ENCODE peak calls at places on chromosome 14, in six cellular contexts. D is non-pigmented ciliary epithelial cell; L is T-helper 1 cell; B is AG09319; Y is astrocyte of the cerebellum; H is stimulated activated CD8-positive, alpha-beta memory T cell treated with anti-CD3 and anti-CD28 coated beads, Interleukin-4, amount 100 ng/mL, for 24 hours. X is an unnamed sample.

GRCh38 chr14:55446127-55446736 is 5.8 kb upstream of the TBPL2 start:
- DNase-seq in Y (peak), H (peak), B (peak), L (no peak), D (no peak), X (peak)

GRCh38 chr14:92973265-92973797 is 50.4 kb downstream of the CHGA start:
- DNase-seq in Y (no peak), D (no peak), L (no peak), H (peak), B (peak), X (peak)

GRCh38 chr14:50520947-50521815 is 11.2 kb downstream of the MAP4K5 start:
- DNase-seq in B (peak), Y (peak), H (peak), D (peak), L (no peak), X (no peak)

GRCh38 chr14:100288382-100289185 is 17.7 kb downstream of the SLC25A29 start:
- DNase-seq in B (no peak), D (no peak), L (no peak), Y (no peak), H (no peak), X (peak)

GRCh38 chr14:73285979-73286378 is 48.7 kb downstream of the PAPLN start:
- DNase-seq in Y (no peak), D (no peak), L (no peak), H (no peak), B (no peak), X (no peak)

GRCh38 chr14:91753501-91754128 is 21.7 kb upstream of the CATSPERB start:
- DNase-seq in D (no peak), L (no peak), H (no peak), Y (no peak), B (no peak), X (no peak)

GRCh38 chr14:105993814-105994213 is 467.4 kb downstream of the TMEM121 start:
- DNase-seq in Y (no peak), D (no peak), H (no peak), L (no peak), B (no peak), X (no peak)

GRCh38 chr14:92040431-92041040 is 677 bp upstream of the TRIP11 start:
- DNase-seq in D (no peak), H (no peak), L (no peak), Y (no peak), B (no peak), X (no peak)

GRCh38 chr14:64688801-64689200 is 15.4 kb upstream of the PLEKHG3 start:
- DNase-seq in B (no peak), H (no peak), Y (no peak), D (no peak), L (no peak), X (no peak)

GRCh38 chr14:61537567-61538463 is 157.5 kb upstream of the HIF1A start:
- DNase-seq in D (no peak), L (no peak), Y (peak), B (no peak), H (no peak), X (no peak)

GRCh38 chr14:70886421-70887206 is 20.6 kb upstream of the PCNX1 start:
- DNase-seq in B (no peak), Y (no peak), L (no peak), D (no peak), H (peak), X (no peak)

GRCh38 chr14:67556671-67557070 is 23.6 kb downstream of the PLEKHH1 start:
- DNase-seq in Y (no peak), B (no peak), D (no peak), L (no peak), H (no peak), X (no peak)

GRCh38 chr14:60175255-60175902 is 10.2 kb upstream of the DHRS7 start:
- DNase-seq in L (no peak), H (no peak), Y (no peak), B (no peak), D (no peak), X (no peak)

GRCh38 chr14:24432259-24433131 is 2.7 kb downstream of the KHNYN start:
- DNase-seq in B (no peak), H (no peak), L (no peak), D (no peak), Y (no peak), X (no peak)

GRCh38 chr14:63897706-63898105 is 44.9 kb downstream of the SYNE2 start:
- DNase-seq in H (no peak), L (no peak), Y (peak), B (no peak), D (peak), X (no peak)

GRCh38 chr14:32329146-32329545 is at the start of gene AKAP6:
- DNase-seq in H (no peak), B (no peak), D (no peak), L (no peak), Y (no peak), X (no peak)

GRCh38 chr14:75989134-75989533 is 3.6 kb downstream of the IFT43 start:
- DNase-seq in Y (no peak), D (no peak), L (no peak), B (peak), H (no peak), X (no peak)

GRCh38 chr14:97458302-97459137 is 661.3 kb downstream of the VRK1 start:
- DNase-seq in B (no peak), H (peak), L (peak), D (no peak), Y (no peak), X (no peak)

GRCh38 chr14:36955376-36955775 is 217.0 kb downstream of the SLC25A21 start:
- DNase-seq in L (no peak), B (no peak), H (no peak), D (no peak), Y (no peak), X (no peak)

GRCh38 chr14:91354221-91354916 is 63.3 kb downstream of the CCDC88C start:
- DNase-seq in D (no peak), Y (peak), L (no peak), B (no peak), H (no peak), X (no peak)

GRCh38 chr14:77965919-77966435 is 166.1 kb downstream of the ADCK1 start:
- DNase-seq in L (no peak), B (no peak), D (no peak), Y (no peak), H (no peak), X (no peak)

GRCh38 chr14:55157080-55157479 is 28.0 kb downstream of the LGALS3 start:
- DNase-seq in Y (no peak), H (no peak), D (no peak), B (no peak), L (no peak), X (no peak)